ENCODE peak calls at places on chromosomes 7 and 10, in eight cellular contexts. Z is mammary epithelial cell; I is tibial nerve; L is left ventricle myocardium inferior; U is WERI-Rb-1; O is CD8-positive, alpha-beta T cell; F is ascending aorta; Y is uterus. K is an unnamed sample. For H3K27me3, the result is how much of the 10 kb centered on the place peaks cover.

GRCh38 chr10:1732501-1733123 is 4.7 kb downstream of the ADARB2 start:
- DNase-seq in U (no peak), F (no peak), Y (no peak), I (no peak), O (no peak), Z (no peak), L (no peak), K (no peak)

GRCh38 chr10:5876181-5876768 is 13.4 kb downstream of the ANKRD16 start:
- DNase-seq in Z (peak), F (no peak), U (no peak), O (no peak), Y (no peak), L (no peak), I (peak), K (no peak)

GRCh38 chr10:110005716-110006115 is 2.1 kb upstream of the ADD3 start:
- DNase-seq in U (peak), O (no peak), Z (peak), F (no peak), L (peak), Y (peak), I (peak), K (peak)

GRCh38 chr7:28572321-28573058 is 160.2 kb downstream of the CREB5 start:
- DNase-seq in L (no peak), O (no peak), Y (no peak), F (no peak), I (no peak), U (no peak), Z (no peak), K (no peak)

GRCh38 chr10:92692085-92692671 is 2.4 kb downstream of the HHEX start:
- DNase-seq in O (no peak), L (no peak), I (no peak), Y (no peak), U (no peak), F (no peak), Z (no peak), K (no peak)

GRCh38 chr10:11023009-11023408 is 5.3 kb downstream of the CELF2 start:
- DNase-seq in I (no peak), L (no peak), Z (no peak), Y (no peak), F (no peak), O (no peak), U (no peak), K (no peak)

GRCh38 chr7:16078076-16078952 is 343.0 kb downstream of the CRPPA start:
- DNase-seq in U (peak), I (peak), Y (no peak), O (no peak), L (no peak), Z (peak), F (no peak), K (peak)

GRCh38 chr10:30417301-30417700 is 16.7 kb upstream of the MAP3K8 start:
- DNase-seq in Z (no peak), F (no peak), I (no peak), L (no peak), O (no peak), Y (no peak), U (no peak), K (no peak)

GRCh38 chr7:88040694-88041093 is 106.6 kb downstream of the ADAM22 start:
- DNase-seq in Y (no peak), U (no peak), O (no peak), I (no peak), F (no peak), Z (peak), L (no peak), K (no peak)

GRCh38 chr7:3239291-3239691 is 61.8 kb upstream of the SDK1 start:
- DNase-seq in U (no peak), Y (no peak), F (no peak), Z (peak), O (no peak), L (no peak), I (no peak), K (no peak)

GRCh38 chr7:142868881-142869415 is 14.1 kb downstream of the EPHB6 start:
- DNase-seq in Z (no peak), O (peak), U (no peak), I (no peak), L (no peak), Y (no peak), F (no peak), K (no peak)

GRCh38 chr10:33365871-33366411 is 31.5 kb upstream of the NRP1 start:
- DNase-seq in O (no peak), L (no peak), Z (peak), U (no peak), I (no peak), F (no peak), Y (no peak), K (peak)

GRCh38 chr7:2198206-2198605 is 34.5 kb downstream of the MAD1L1 start:
- DNase-seq in L (no peak), U (no peak), I (no peak), F (no peak), Y (no peak), Z (no peak), O (no peak), K (no peak)

GRCh38 chr7:85376589-85376988 is 189.7 kb upstream of the SEMA3D start:
- DNase-seq in F (no peak), Z (no peak), I (no peak), O (no peak), U (no peak), Y (no peak), L (no peak), K (no peak)

GRCh38 chr7:28280516-28280915 is 99.9 kb upstream of the JAZF1 start:
- DNase-seq in F (no peak), I (no peak), U (peak), L (no peak), Y (no peak), Z (no peak), O (no peak), K (no peak)

GRCh38 chr7:75969182-75969581 is 25.2 kb downstream of the TMEM120A start:
- DNase-seq in L (no peak), O (no peak), Y (peak), U (no peak), Z (no peak), F (no peak), I (no peak), K (no peak)

GRCh38 chr10:77673515-77674140 is 36.0 kb upstream of the KCNMA1 start:
- DNase-seq in I (no peak), L (no peak), U (no peak), Y (no peak), O (no peak), F (no peak), Z (no peak), K (no peak)

GRCh38 chr10:32943854-32944661 is 14.0 kb downstream of the ITGB1 start:
- DNase-seq in Z (no peak), F (no peak), U (peak), Y (no peak), L (peak), O (no peak), I (no peak), K (no peak)

GRCh38 chr7:81690251-81690650 is 79.6 kb downstream of the HGF start:
- DNase-seq in F (no peak), O (no peak), I (no peak), Z (no peak), L (no peak), U (no peak), Y (peak), K (no peak)

GRCh38 chr10:87000491-87000890 is 19.6 kb upstream of the FAM25A start:
- DNase-seq in L (no peak), F (no peak), I (no peak), Z (no peak), Y (no peak), O (no peak), U (no peak), K (no peak)

GRCh38 chr10:12077580-12078180 is 8.9 kb downstream of the DHTKD1 start:
- DNase-seq in F (no peak), Z (no peak), I (no peak), L (no peak), Y (no peak), U (no peak), O (no peak), K (no peak)

GRCh38 chr10:81872206-81872605 is 2.8 kb upstream of the NRG3 start:
- DNase-seq in F (no peak), U (peak), O (no peak), Y (no peak), L (no peak), Z (no peak), I (no peak), K (peak)

GRCh38 chr10:13669182-13669860 is 82.6 kb downstream of the PRPF18 start:
- DNase-seq in Y (no peak), I (no peak), U (no peak), O (no peak), Z (no peak), F (no peak), L (no peak), K (no peak)

GRCh38 chr7:106405697-106406141 is 120.9 kb upstream of the NAMPT start:
- DNase-seq in Y (no peak), U (no peak), F (no peak), O (no peak), I (no peak), Z (no peak), L (no peak), K (no peak)

GRCh38 chr7:30916767-30917166 is 5.1 kb downstream of the AQP1 start:
- DNase-seq in Z (no peak), U (no peak), I (no peak), O (no peak), F (no peak), Y (no peak), L (no peak), K (no peak)

GRCh38 chr10:8473205-8473604 is 418.7 kb downstream of the GATA3 start:
- DNase-seq in U (no peak), F (no peak), L (no peak), Z (no peak), O (no peak), I (no peak), Y (no peak), K (no peak)

GRCh38 chr7:152756126-152756525 is 3.4 kb upstream of the ACTR3B start:
- DNase-seq in F (no peak), Y (no peak), U (no peak), I (no peak), O (no peak), L (no peak), Z (no peak), K (no peak)

GRCh38 chr10:16867556-16867955 is 50.3 kb upstream of the RSU1 start:
- DNase-seq in I (no peak), O (no peak), L (no peak), F (no peak), Z (peak), Y (no peak), U (no peak), K (peak)

GRCh38 chr7:4109481-4110110 is 572.5 kb upstream of the FOXK1 start:
- DNase-seq in O (no peak), Z (no peak), I (peak), U (no peak), L (no peak), Y (no peak), F (no peak), K (no peak)

GRCh38 chr7:24828871-24829661 is 71.8 kb upstream of the GSDME start:
- DNase-seq in Z (no peak), L (no peak), O (no peak), F (no peak), U (no peak), Y (no peak), I (no peak), K (peak)

GRCh38 chr7:147240468-147240867 is 1123.9 kb downstream of the CNTNAP2 start:
- DNase-seq in Z (no peak), Y (no peak), L (no peak), U (no peak), F (no peak), I (no peak), O (no peak), K (no peak)

GRCh38 chr10:44982114-44982460 is 3.5 kb upstream of the DEPP1 start:
- DNase-seq in Y (peak), U (no peak), O (no peak), Z (peak), L (peak), F (peak), I (no peak), K (peak)

GRCh38 chr10:120727001-120727400 is 124.2 kb upstream of the WDR11 start:
- DNase-seq in L (no peak), Y (no peak), I (no peak), U (no peak), O (no peak), Z (no peak), F (no peak), K (no peak)

GRCh38 chr10:86152911-86153310 is 213.7 kb downstream of the GRID1 start:
- DNase-seq in O (no peak), I (no peak), L (no peak), F (no peak), Z (no peak), U (no peak), Y (no peak), K (no peak)

GRCh38 chr7:98509836-98510235 is 107.2 kb upstream of the NPTX2 start:
- DNase-seq in Z (no peak), Y (no peak), U (no peak), L (no peak), I (no peak), O (no peak), F (no peak), K (no peak)

GRCh38 chr10:75071164-75071489 is 40.3 kb upstream of the SAMD8 start:
- DNase-seq in Z (no peak), I (no peak), Y (no peak), F (no peak), O (no peak), U (peak), L (peak), K (no peak)

GRCh38 chr10:13831711-13832110 is 244.9 kb downstream of the PRPF18 start:
- DNase-seq in U (no peak), Y (no peak), I (no peak), O (no peak), F (no peak), L (no peak), Z (no peak), K (no peak)

DNA sequence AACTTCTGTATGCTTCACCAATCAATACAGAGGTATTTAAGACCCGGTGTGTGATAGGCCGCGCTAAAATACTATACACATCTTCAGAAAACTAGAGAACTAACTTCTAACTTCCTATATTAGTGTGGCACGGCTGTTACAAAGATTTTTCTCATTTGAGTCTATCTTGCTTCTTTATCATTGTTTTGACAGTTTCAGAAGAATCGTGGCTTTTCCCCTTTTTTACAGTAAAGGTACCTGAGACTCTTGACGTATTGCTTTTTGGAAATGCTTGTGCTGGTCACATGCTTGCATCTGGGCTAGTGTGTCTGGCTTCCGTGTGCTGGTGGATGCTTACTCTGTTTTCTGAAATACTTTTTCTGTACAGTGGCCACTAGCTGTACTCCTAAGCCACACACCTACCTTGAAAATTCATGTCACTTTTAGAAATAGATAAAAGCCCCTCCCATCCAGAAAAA is 12.7 kb downstream of the IKZF1 start:
- DNase-seq in Z (no peak), O (no peak), Y (no peak), L (no peak), U (no peak), F (no peak), I (no peak), K (no peak)
- TF ChIP-seq CTCF in Z (no peak), O (no peak), Y (no peak), L (no peak), U (no peak), F (no peak), I (no peak), K (no peak)

DNA sequence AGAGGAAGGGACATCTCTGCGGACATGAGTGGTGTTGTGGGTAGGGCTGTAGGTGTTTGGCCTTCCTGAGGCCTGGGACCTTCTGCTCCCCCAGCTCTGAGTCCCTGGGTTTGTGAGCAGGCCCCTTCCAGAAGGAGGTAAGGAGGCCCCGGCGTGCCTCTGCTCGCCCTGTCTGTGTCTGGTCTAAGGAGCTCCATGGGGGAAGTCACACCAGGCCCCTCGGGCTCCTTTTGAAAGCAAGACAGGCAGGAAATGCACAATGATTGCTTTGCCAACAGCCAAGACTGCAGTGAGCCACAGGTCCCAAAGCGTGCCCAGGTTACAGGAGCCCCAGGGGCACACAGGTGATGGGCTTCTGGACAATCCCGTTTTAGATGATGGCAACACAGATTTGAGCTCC is 89.5 kb downstream of the FAM53B start:
- DNase-seq in O (no peak), F (no peak), L (no peak), Z (peak), U (no peak), I (no peak), Y (no peak), K (no peak)
- H3K27ac ChIP-seq in O (no peak), F (peak), L (peak), Z (peak), U (no peak), I (peak), Y (peak), K (no peak)

DNA sequence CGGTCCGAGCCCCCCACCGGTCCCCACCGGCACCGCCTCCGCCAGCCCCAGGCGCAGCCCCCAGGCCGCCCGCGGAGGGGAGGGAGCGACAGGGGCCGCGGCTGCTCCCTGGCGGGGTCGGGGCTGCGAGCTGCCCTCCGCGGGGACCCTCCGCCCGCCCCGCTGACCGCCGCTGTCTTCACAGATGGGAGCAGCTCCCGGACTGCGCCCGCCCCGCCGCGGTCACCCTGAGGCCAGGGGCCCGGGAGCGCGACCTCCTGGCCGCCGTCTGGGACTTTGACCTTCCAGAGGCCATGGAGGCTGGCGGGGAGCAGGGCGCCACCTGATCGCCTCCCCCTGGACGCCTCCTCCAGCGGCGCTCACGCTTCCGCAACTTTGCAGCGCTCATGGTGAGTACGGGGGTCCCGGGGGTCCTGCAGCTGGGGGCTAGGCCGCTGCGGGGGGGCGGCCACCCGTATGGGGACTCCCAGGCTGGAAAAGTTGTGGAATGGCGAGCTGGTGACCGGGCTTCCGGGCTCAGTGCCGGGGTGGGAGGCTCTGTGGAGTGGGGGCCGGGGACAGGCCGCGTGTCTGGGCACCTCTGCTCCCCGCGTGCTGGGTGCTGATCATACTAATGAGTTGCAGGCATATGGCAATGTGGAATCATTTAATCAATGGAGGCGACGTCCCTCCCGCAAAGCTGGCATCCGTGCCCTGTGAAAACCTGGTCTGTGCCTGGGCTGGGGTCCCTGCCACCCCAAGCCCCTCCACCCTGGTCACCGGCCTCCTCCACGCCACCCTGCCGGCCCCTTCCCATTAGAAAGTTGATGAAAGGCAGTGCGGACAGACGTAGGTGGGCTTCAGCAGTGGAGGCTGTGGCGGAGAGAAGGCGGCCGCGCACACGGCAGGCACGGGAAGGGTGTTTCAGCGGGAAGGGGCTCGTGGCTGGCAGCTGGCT is 1.1 kb downstream of the ADGRA1 start:
- DNase-seq in L (no peak), Y (no peak), F (no peak), I (no peak), U (no peak), O (no peak), Z (no peak), K (no peak)
- H3K27me3 ChIP-seq in L (half or more), Y (under half), F (under half), I (half or more), U (under half), O (under half), Z (under half), K (under half)

DNA sequence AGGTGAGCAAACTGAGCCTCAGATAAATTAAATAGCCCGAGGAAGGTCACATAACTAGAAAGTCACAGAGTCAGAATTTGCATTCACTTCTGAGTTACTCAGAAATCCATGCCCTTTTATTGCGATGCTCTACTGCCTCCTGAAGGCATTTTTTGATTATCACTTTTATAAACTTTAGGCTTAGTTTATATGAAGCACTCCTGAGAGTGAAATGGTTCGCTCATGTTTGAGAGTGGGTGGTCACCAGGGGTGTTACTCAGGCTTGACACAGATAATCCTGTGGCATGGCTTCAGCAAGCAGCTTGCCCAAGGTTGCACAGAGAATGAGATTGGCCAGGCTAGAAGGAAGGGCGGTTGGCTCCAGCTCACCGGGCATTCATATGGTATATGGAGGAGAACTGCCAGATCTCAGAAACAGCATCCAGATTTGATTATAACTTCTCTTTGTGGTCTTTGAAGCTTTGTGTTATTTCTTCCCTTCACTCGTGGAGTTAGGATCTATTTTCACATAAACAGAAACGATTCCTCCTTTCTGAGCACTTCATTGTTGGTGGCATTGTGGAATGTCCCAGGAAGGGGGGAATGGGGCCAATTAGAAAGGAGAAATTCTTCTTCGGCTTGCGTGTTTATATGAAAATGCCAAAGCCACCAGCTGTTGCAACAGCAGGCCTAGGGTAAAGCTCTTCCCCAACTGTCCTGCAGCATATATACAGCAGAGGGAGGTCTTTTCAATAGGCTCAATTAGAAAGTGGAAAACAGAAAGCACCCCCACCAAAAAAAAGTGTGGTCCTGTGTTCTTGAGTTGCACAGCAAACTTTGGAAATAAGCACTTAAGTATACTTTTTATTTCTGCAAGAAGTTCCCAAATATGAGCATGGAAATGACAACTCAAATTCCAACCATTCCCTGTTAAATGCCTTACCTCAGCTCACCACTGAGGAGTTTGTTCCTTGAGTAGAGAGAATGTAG is 628.8 kb downstream of the SUGCT start:
- DNase-seq in F (no peak), U (no peak), Z (no peak), Y (no peak), I (no peak), O (no peak), L (no peak), K (peak)
- TF ChIP-seq CTCF in F (peak), U (no peak), Z (peak), Y (no peak), I (no peak), O (no peak), L (no peak), K (peak)

GRCh38 chr10:124605481-124605855 is 138.7 kb downstream of the FAM53B start:
- DNase-seq in L (no peak), O (no peak), Y (no peak), F (no peak), I (no peak), U (no peak), Z (no peak), K (no peak)

GRCh38 chr10:124602646-124603365 is 141.2 kb downstream of the LHPP start:
- DNase-seq in F (no peak), U (peak), O (no peak), I (no peak), L (no peak), Y (no peak), Z (no peak), K (no peak)

GRCh38 chr10:124603376-124604213 is 140.6 kb downstream of the FAM53B start:
- DNase-seq in Y (no peak), L (no peak), F (no peak), Z (no peak), I (no peak), O (no peak), U (no peak), K (no peak)

GRCh38 chr10:124605001-124605370 is 139.2 kb downstream of the FAM53B start:
- DNase-seq in Z (no peak), F (no peak), O (no peak), L (no peak), U (no peak), I (no peak), Y (no peak), K (no peak)

GRCh38 chr10:124604214-124605000 is 139.8 kb downstream of the FAM53B start:
- DNase-seq in F (no peak), I (no peak), U (no peak), O (no peak), L (peak), Y (no peak), Z (no peak), K (no peak)
- H3K27ac ChIP-seq in F (no peak), I (peak), U (no peak), O (no peak), L (no peak), Y (no peak), Z (no peak), K (no peak)